ENCODE peak calls at places on chromosomes 4 and X, in six cellular contexts. H is anterior cingulate cortex; C is stimulated activated naive CD8-positive, alpha-beta T cell treated with anti-CD3 and anti-CD28 coated beads, Interleukin-15, amount 100 ng/mL, for 72 hours; Q is KG1; W is lung microvascular endothelial cell; E is GM13977. D is an unnamed sample.

GRCh38 chrX:43064096-43064495 is 286.1 kb upstream of the PPP1R2C start:
- DNase-seq in H (no peak), C (no peak), Q (no peak), W (no peak), E (no peak), D (no peak)

GRCh38 chrX:74119016-74119910 is 184.7 kb upstream of the ZCCHC13 start:
- DNase-seq in H (no peak), C (no peak), Q (no peak), W (peak; percentile 53), E (no peak), D (no peak)

GRCh38 chrX:50470103-50471031 is at the start of gene DGKK:
- DNase-seq in H (no peak), C (no peak), Q (no peak), W (no peak), E (no peak), D (no peak)

GRCh38 chrX:114581528-114582263 is 2.2 kb upstream of the HTR2C start:
- DNase-seq in H (no peak), C (no peak), Q (no peak), W (no peak), E (no peak), D (no peak)

GRCh38 chr4:106316773-106317409 is 541 bp downstream of the AIMP1 start:
- DNase-seq in H (peak; percentile 2), C (no peak), Q (no peak), W (peak; percentile 19), E (no peak), D (no peak)

GRCh38 chr4:186104895-186105720 is 604 bp downstream of the FAM149A start:
- DNase-seq in H (no peak), C (peak; percentile 27), Q (no peak), W (no peak), E (peak; percentile 37), D (no peak)

GRCh38 chrX:42075032-42075431 is 151.7 kb upstream of the CASK start:
- DNase-seq in H (no peak), C (no peak), Q (no peak), W (no peak), E (no peak), D (no peak)

GRCh38 chrX:125004799-125005198 is 314.9 kb upstream of the TEX13C start:
- DNase-seq in H (no peak), C (no peak), Q (no peak), W (no peak), E (no peak), D (no peak)

GRCh38 chr4:65202473-65203264 is 467.6 kb downstream of the EPHA5 start:
- DNase-seq in H (no peak), C (no peak), Q (no peak), W (no peak), E (no peak), D (no peak)

GRCh38 chr4:22485751-22486150 is 30.1 kb downstream of the ADGRA3 start:
- DNase-seq in H (peak; percentile 8), C (no peak), Q (no peak), W (peak; percentile 51), E (no peak), D (no peak)

GRCh38 chrX:9163153-9163790 is 129.3 kb upstream of the FAM9B start:
- DNase-seq in H (no peak), C (no peak), Q (no peak), W (peak; percentile 73), E (no peak), D (no peak)

GRCh38 chrX:153981771-153982533 is 9.4 kb downstream of the TMEM187 start:
- DNase-seq in H (no peak), C (peak; percentile 43), Q (peak; percentile 56), W (no peak), E (peak; percentile 54), D (no peak)

GRCh38 chr4:38856524-38857337 is at the start of gene TLR6:
- DNase-seq in H (no peak), C (peak; percentile 62), Q (peak; percentile 74), W (peak; percentile 74), E (peak; percentile 54), D (no peak)

GRCh38 chr4:11698846-11699590 is 270.3 kb upstream of the HS3ST1 start:
- DNase-seq in H (no peak), C (no peak), Q (no peak), W (peak; percentile 89), E (no peak), D (no peak)

GRCh38 chr4:55546633-55547460 is at the start of gene CLOCK:
- DNase-seq in H (peak; percentile 88), C (peak; percentile 84), Q (peak; percentile 74), W (peak; percentile 87), E (peak; percentile 87), D (peak; percentile 84)

GRCh38 chr4:147860960-147861359 is 129.1 kb downstream of the ARHGAP10 start:
- DNase-seq in H (no peak), C (no peak), Q (no peak), W (no peak), E (no peak), D (no peak)

GRCh38 chrX:7711167-7711566 is 131.8 kb upstream of the VCX start:
- DNase-seq in H (no peak), C (no peak), Q (no peak), W (peak; percentile 2), E (no peak), D (no peak)

GRCh38 chr4:151166662-151167061 is 67.2 kb downstream of the RPS3A start:
- DNase-seq in H (no peak), C (no peak), Q (no peak), W (no peak), E (no peak), D (no peak)

GRCh38 chrX:72306851-72307645 is 1.3 kb upstream of the CITED1 start:
- DNase-seq in H (peak; percentile 38), C (no peak), Q (no peak), W (peak; percentile 68), E (peak; percentile 67), D (peak; percentile 66)